ENCODE peak calls at places on chromosomes 2 and 18, in four cellular contexts. S is psoas muscle, U is pancreas, Z is HCT116. D is an unnamed sample.

GRCh38 chr2:105768961-105769452 is 24.3 kb downstream of the NCK2 start:
- ATAC-seq in Z (no peak), S (peak; percentile 72), U (no peak), D (no peak)

GRCh38 chr2:228841877-228842276 is 429.2 kb downstream of the PID1 start:
- ATAC-seq in Z (no peak), S (no peak), U (peak; percentile 9), D (peak; percentile 29)

GRCh38 chr2:217988840-217989204 is 14.0 kb downstream of the TNS1 start:
- ATAC-seq in S (peak; percentile 68), U (peak; percentile 2), Z (no peak), D (peak; percentile 19)

GRCh38 chr2:237434916-237435315 is 21.0 kb upstream of the COL6A3 start:
- ATAC-seq in Z (no peak), S (peak; percentile 9), U (no peak), D (no peak)

GRCh38 chr2:133077259-133077822 is 407.3 kb upstream of the LYPD1 start:
- ATAC-seq in Z (no peak), S (no peak), U (no peak), D (peak; percentile 57)

GRCh38 chr2:127664065-127664894 is 11.1 kb downstream of the LIMS2 start:
- ATAC-seq in S (peak; percentile 50), Z (no peak), U (peak; percentile 60), D (no peak)

GRCh38 chr2:220198911-220199310 is 571.5 kb downstream of the SLC4A3 start:
- ATAC-seq in Z (no peak), U (no peak), S (peak; percentile 47), D (no peak)

GRCh38 chr2:8478133-8478793 is 203.6 kb upstream of the ID2 start:
- ATAC-seq in U (no peak), Z (no peak), S (no peak), D (peak; percentile 29)

GRCh38 chr18:13914170-13914569 is 1.2 kb downstream of the MC2R start:
- ATAC-seq in Z (no peak), S (no peak), U (no peak), D (peak; percentile 34)

GRCh38 chr2:61109291-61109690 is 43.6 kb downstream of the SANBR start:
- ATAC-seq in U (no peak), Z (no peak), S (no peak), D (no peak)

GRCh38 chr2:122414911-122415310 is 659.5 kb downstream of the TSN start:
- ATAC-seq in U (no peak), Z (no peak), S (no peak), D (no peak)

GRCh38 chr18:12366794-12367193 is 10.2 kb downstream of the AFG3L2 start:
- ATAC-seq in S (no peak), Z (no peak), U (no peak), D (no peak)

GRCh38 chr2:235212501-235212900 is 260.7 kb downstream of the SH3BP4 start:
- ATAC-seq in U (no peak), S (no peak), Z (no peak), D (no peak)
- H3K27ac ChIP-seq in U (no peak overlapping the region), S (no peak overlapping the region), Z (no peak overlapping the region), D (no peak overlapping the region)

DNA sequence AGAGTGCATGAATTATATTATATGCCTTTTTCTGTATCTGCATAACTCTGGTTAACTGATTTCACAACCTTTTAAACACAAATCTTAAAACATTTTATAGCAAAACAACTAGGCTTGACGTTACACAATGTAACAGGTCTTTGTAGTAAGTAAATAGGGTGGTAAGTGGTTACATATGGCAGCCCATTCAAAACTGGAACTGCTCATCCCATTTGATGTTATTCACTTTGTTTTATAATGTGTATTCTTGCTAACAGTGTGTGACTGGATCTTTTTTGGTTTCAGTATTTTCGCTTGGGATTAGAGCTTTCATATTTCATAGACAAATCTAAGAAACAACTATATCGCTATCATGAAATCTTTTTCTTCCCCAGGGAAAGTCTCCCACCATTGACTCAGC is 947.1 kb upstream of the SOX11 start:
- ATAC-seq in S (no peak), U (no peak), Z (no peak), D (no peak)
- H3K9me3 ChIP-seq in S (no peaks in the 10 kb centered on the region), U (no peaks in the 10 kb centered on the region), Z (peaks cover 19% of the 10 kb centered on the region), D (no peaks in the 10 kb centered on the region)

DNA sequence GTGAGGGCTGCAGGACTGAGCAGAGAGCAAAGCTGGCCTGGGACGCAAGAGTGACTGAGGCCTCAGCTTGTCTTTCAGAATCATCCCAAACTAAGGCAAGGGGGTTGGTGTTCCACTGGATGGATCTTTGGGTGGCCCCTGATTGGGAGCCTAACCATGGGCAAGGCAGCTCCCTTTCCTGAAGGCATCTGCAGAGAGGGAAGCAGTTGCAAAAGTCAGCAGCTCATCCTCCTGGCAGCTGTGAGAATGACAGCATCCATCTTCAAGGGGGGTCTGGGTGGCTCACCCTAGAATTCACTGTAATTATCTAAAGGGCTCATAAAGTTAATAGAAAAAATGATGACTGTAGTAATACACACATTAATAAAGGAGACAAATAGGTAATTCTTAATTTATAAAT is 46.5 kb upstream of the RAB31 start:
- ATAC-seq in S (no peak), U (no peak), Z (peak; percentile 34), D (no peak)
- TF ChIP-seq CTCF in S (no peak), U (no peak), Z (peak; percentile 14), D (no peak)

DNA sequence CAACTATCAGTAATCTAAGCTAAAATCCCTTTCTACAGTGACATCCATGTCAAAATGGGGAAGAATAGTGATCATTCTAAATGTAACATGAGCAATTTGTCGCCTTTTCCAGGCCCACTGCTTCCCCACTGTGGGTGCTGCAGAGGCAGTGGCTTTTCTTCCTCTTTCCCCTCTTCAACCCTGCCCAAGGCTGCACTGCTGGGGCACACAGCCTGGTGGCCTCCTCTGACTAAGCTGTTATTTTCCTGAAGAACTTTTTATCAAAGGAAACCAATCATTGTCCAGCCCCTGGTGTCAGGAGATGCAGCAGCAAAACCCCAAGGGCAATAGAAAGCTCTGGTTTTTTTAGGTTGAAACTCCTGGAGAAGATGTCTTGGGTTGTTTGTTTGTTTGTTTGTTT is 117.6 kb upstream of the KLF7 start:
- ATAC-seq in U (no peak), S (no peak), Z (no peak), D (peak; percentile 46)
- H3K27ac ChIP-seq in U (no peak overlapping the region), S (no peak overlapping the region), Z (no peak overlapping the region), D (peak overlapping the region; percentile 18)

GRCh38 chr18:51848702-51849101 is 491.3 kb upstream of the DCC start:
- ATAC-seq in Z (no peak), U (no peak), S (no peak), D (no peak)
- H3K9me3 ChIP-seq in Z (peaks cover 19% of the 10 kb centered on the region), U (no peaks in the 10 kb centered on the region), S (peaks cover 7% of the 10 kb centered on the region), D (no peaks in the 10 kb centered on the region)

DNA sequence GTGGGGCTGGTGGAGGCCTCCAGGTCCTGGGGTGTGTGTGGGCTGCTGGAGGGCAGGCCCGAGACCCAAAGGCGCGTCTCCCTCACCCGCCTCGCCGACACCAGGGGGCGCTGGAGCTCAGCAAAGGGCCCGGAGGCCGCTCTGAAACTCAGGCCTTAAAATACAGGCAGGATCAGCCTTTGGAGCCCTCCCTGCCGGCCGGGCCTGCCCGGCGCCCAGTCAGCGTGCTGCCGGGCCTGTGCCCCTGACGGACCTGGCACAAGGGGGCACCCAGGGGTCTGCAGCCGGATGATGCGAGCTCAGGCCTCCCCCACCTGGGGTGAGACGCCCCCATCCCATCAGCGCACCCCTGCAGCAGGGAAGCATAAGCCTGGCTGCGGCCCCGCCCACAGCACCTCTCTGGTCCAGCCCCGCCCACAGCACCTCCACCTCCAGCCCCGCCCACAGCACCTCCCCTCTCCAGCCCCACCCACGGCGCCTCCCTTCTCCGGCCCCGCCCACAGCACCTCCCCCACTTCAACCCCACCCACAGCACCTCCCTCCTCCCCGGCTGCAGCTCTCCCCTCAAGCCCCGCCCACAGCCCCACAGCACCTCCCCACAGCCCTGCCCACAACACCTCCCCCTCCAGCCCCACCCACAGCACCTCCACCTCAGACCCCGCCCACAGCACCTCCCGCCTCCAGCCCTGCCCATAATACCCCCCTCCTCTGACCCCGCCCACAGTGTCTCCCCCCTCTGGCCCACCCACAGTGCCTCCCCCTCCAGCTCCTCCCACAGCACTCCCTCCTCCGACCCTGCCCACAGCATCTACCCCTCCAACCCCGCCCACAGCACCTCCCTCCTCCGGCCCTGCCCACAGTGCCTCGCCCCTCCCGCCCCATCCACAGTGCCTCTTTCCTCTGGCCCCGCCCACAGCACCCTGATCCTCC is 92.8 kb upstream of the OTOS start:
- ATAC-seq in S (peak; percentile 84), Z (peak; percentile 84), U (peak; percentile 77), D (peak; percentile 85)
- TF ChIP-seq CTCF in S (peak; percentile 97), Z (peak; percentile 96), U (peak; percentile 87), D (peak; percentile 93)

DNA sequence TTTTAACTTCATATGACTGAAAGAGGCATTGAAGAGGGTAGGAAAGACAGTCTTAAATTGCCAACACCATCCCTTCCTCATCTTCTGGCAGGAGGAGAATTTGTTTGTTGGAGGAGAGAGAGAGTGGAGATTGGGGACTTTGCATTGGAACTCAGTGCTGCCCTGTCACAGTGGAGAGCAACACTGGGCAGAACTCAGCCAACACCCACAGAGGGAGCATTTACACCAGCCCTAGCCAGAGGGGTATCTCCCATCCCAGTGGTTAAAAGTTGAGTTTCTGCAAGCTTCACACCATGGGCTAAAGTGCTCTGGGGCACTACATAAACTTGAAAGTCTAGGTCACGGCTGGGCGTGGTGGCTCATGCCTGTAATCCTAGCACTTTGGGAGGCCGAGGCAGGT is 174.1 kb downstream of the ANKRD30B start:
- ATAC-seq in S (no peak), Z (no peak), U (no peak), D (no peak)
- H3K27ac ChIP-seq in S (no peak overlapping the region), Z (no peak overlapping the region), U (no peak overlapping the region), D (no peak overlapping the region)

GRCh38 chr2:180337136-180337535 is 330.0 kb upstream of the CWC22 start:
- ATAC-seq in S (no peak), Z (no peak), U (no peak), D (no peak)
- H3K9me3 ChIP-seq in S (peaks cover 17% of the 10 kb centered on the region), Z (no peaks in the 10 kb centered on the region), U (no peaks in the 10 kb centered on the region), D (no peaks in the 10 kb centered on the region)

GRCh38 chr2:43950383-43951008 is 45.3 kb downstream of the LRPPRC start:
- ATAC-seq in U (peak; percentile 73), Z (peak; percentile 84), S (peak; percentile 45), D (no peak)
- TF ChIP-seq CTCF in U (no peak), Z (peak; percentile 25), S (peak; percentile 28), D (no peak)

GRCh38 chr18:28736951-28737350 is 560.0 kb upstream of the CDH2 start:
- ATAC-seq in U (no peak), S (no peak), Z (no peak), D (no peak)

GRCh38 chr18:28740575-28740974 is 563.6 kb upstream of the CDH2 start:
- ATAC-seq in S (no peak), Z (no peak), U (no peak), D (no peak)

GRCh38 chr18:28736223-28736622 is 559.3 kb upstream of the CDH2 start:
- ATAC-seq in Z (no peak), S (no peak), U (no peak), D (no peak)

DNA sequence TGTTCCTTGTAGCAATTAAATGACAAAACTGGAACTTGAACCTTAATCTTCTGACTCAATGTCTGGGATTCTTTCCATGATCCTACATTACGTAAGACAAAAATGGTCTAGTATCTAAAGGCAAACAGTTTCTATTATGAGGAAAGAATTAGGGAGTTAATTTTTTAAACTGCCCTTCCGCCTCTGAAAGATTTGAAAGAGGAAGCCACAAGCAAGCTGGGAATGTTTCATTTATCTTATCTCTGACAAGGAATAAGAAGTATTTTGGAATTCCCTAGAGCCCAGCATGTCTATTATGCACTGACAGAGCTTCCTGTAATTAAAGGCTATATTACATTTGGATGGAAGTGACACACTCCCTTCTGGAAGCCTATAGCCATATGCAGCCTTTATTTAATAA is 558.8 kb upstream of the CDH2 start:
- ATAC-seq in S (no peak), U (no peak), Z (no peak), D (no peak)
- H3K27ac ChIP-seq in S (no peak overlapping the region), U (no peak overlapping the region), Z (no peak overlapping the region), D (no peak overlapping the region)